ENCODE peak calls at places on chromosomes 11 and 22, in seven cellular contexts. M is adipocyte, T is left ventricle myocardium inferior, G is pancreas, V is adrenal gland, U is lower lobe of right lung, I is Karpas-422. B is an unnamed sample. For H3K4me1, the result is how much of the 10 kb centered on the place peaks cover.

GRCh38 chr11:65382804-65383368 is 440 bp upstream of the SLC25A45 start:
- DNase-seq in M (no peak), T (no peak), V (peak), G (peak), I (no peak), U (peak), B (peak)

GRCh38 chr22:30005213-30005857 is 74.9 kb upstream of the HORMAD2 start:
- DNase-seq in V (peak), T (peak), G (peak), U (peak), I (peak), M (peak), B (no peak)

GRCh38 chr11:112837162-112837826 is 123.9 kb upstream of the NCAM1 start:
- DNase-seq in U (no peak), M (no peak), I (peak), V (peak), G (no peak), T (no peak), B (no peak)

GRCh38 chr11:122754553-122755322 is 83.6 kb upstream of the CRTAM start:
- DNase-seq in U (no peak), V (no peak), T (no peak), M (no peak), I (peak), G (no peak), B (no peak)

GRCh38 chr22:50304528-50305392 is 2.7 kb downstream of the PLXNB2 start:
- DNase-seq in U (peak), M (peak), I (no peak), T (no peak), G (peak), V (no peak), B (no peak)

GRCh38 chr11:44577231-44577834 is 11.9 kb downstream of the CD82 start:
- DNase-seq in G (no peak), T (no peak), V (no peak), U (no peak), M (no peak), I (no peak), B (no peak)

GRCh38 chr11:100918551-100919500 is 210.8 kb downstream of the PGR start:
- DNase-seq in U (no peak), M (no peak), V (no peak), T (no peak), I (no peak), G (no peak), B (no peak)

GRCh38 chr22:19728836-19729235 is 5.5 kb downstream of the GP1BB start:
- DNase-seq in U (no peak), T (no peak), G (no peak), I (no peak), V (no peak), M (no peak), B (no peak)

GRCh38 chr11:119432484-119433368 is 9.8 kb upstream of the THY1 start:
- DNase-seq in U (no peak), I (peak), T (no peak), V (no peak), G (no peak), M (peak), B (no peak)

GRCh38 chr11:65486570-65487466 is 12.0 kb upstream of the MALAT1 start:
- DNase-seq in T (no peak), V (no peak), U (no peak), M (no peak), G (peak), I (no peak), B (no peak)

GRCh38 chr22:44799077-44799931 is 46.9 kb downstream of the ARHGAP8 start:
- DNase-seq in T (no peak), V (no peak), M (no peak), U (no peak), I (no peak), G (no peak), B (no peak)

GRCh38 chr11:66686100-66686785 is 8.6 kb upstream of the RBM4B start:
- DNase-seq in U (no peak), V (no peak), M (peak), T (no peak), I (no peak), G (no peak), B (peak)

GRCh38 chr22:17302616-17303015 is 66.6 kb upstream of the CECR2 start:
- DNase-seq in U (no peak), V (no peak), I (no peak), M (no peak), G (no peak), T (no peak), B (peak)

GRCh38 chr11:32173435-32173834 is 82.6 kb downstream of the RCN1 start:
- DNase-seq in T (peak), G (peak), V (peak), M (peak), I (peak), U (peak), B (no peak)

GRCh38 chr11:44623716-44624491 is 58.4 kb downstream of the CD82 start:
- DNase-seq in T (no peak), U (no peak), I (no peak), G (no peak), V (peak), M (no peak), B (peak)

GRCh38 chr11:6626971-6627761 is 7.9 kb upstream of the TPP1 start:
- DNase-seq in V (no peak), U (no peak), T (peak), I (no peak), G (no peak), M (no peak), B (peak)

GRCh38 chr22:23190526-23190925 is 10.2 kb downstream of the BCR start:
- DNase-seq in V (no peak), M (no peak), G (no peak), U (no peak), I (no peak), T (peak), B (no peak)
- H3K4me1 ChIP-seq in V (under half), M (under half), G (under half), U (under half), I (under half), T (half or more), B (under half)

DNA sequence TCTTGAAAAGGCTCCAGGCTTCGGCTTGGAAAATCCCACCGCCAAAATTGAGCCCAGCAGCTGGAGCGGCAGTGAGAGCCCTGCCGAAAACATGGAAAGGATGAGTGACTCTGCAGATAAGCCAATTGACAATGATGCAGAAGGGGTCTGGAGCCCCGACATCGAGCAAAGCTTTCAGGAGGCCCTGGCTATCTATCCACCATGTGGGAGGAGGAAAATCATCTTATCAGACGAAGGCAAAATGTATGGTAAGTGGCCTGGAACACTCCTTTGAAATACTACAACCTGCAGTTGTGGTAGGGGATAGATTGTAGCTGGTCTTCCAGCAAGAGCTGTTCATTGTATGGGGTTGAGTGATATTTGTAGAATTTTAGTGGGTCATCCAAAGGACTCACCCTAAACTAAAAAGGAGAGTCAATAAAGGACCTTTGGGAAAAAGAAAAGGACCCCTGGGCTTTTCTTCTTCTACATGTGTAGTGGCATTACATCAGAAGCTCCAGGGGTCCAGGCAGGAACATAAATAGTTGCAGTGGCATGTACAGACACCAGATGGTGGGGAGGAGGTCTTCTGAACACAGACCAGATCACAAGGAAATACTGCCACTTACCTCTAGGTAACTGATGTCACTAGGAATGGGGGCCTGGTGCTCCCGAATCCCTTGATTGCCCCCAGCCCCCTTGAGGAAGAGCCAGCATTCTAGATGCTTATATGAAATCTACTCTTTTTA is 90.1 kb downstream of the TEAD1 start:
- DNase-seq in U (no peak), I (peak), G (no peak), T (no peak), M (no peak), V (no peak), B (no peak)
- H3K4me3 ChIP-seq in U (no peak), I (no peak), G (no peak), T (no peak), M (no peak), V (no peak), B (no peak)

GRCh38 chr11:104104664-104105063 is 59.3 kb downstream of the PDGFD start:
- DNase-seq in G (no peak), T (no peak), I (no peak), V (no peak), U (no peak), M (no peak), B (no peak)
- H3K4me1 ChIP-seq in G (under half), T (under half), I (under half), V (under half), U (under half), M (under half), B (under half)

DNA sequence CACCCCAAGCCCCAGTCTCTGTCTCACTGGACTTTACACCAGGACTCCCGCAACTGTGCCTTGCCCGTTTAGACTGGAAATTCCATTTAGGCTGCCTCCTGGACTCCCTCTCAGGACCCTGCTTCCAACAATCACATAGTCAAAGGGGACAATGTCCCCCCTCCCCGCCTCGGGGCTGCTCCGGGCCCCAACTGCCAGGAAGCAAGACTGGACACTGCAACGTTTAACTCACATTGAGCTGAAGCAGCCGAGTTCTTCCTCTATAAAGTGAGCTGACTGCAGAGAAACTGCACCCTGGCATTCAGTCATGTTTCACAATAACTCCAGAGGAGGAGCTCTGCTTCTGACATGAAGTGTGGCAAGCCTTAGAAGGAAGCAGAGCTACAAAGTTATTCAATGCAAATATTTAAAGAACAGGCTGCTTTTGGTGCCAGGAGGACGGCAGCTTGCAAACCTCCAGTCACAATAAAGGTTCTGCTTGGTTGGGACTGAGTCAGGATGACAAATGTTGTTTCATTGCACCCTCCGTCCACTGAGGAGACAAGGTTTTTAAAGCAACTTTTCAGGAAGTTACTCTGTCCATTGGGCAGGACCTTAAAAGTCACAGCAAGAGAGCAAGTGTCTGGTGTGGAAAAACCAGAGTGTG is 19.9 kb downstream of the PACSIN2 start:
- DNase-seq in I (peak), G (peak), U (peak), V (no peak), T (no peak), M (peak), B (no peak)
- H3K4me3 ChIP-seq in I (no peak), G (no peak), U (peak), V (peak), T (peak), M (peak), B (no peak)

B was measured in spleen.